ENCODE peak calls at places on chromosomes 5 and 9, in eight cellular contexts. W, M, A, H, N, Z, C and J are unnamed samples.

GRCh38 chr5:153552886-153553285 is 62.4 kb downstream of the GRIA1 start:
- DNase-seq in H (no peak), W (no peak), C (no peak), A (no peak), M (no peak), Z (no peak), N (no peak), J (no peak)

GRCh38 chr5:72955143-72955767 is 586 bp upstream of the FCHO2 start:
- DNase-seq in H (peak), Z (peak), N (no peak), A (peak), C (peak), W (no peak), M (peak), J (no peak)

GRCh38 chr5:123439616-123440153 is 16.5 kb upstream of the CEP120 start:
- DNase-seq in H (no peak), W (no peak), C (no peak), N (no peak), M (no peak), Z (no peak), A (no peak), J (no peak)

GRCh38 chr5:140295414-140295813 is 7.5 kb downstream of the PFDN1 start:
- DNase-seq in Z (no peak), C (no peak), M (no peak), N (no peak), W (peak), H (no peak), A (peak), J (no peak)

GRCh38 chr5:88884435-88884877 is 1.5 kb upstream of the MEF2C start:
- DNase-seq in N (no peak), Z (no peak), A (no peak), W (peak), M (no peak), H (no peak), C (no peak), J (no peak)

GRCh38 chr5:145936401-145937131 is at the start of gene SH3RF2:
- DNase-seq in M (peak), W (peak), C (peak), N (peak), Z (peak), A (peak), H (peak), J (peak)

GRCh38 chr5:56606202-56606601 is 209.1 kb upstream of the MAP3K1 start:
- DNase-seq in H (no peak), M (no peak), A (no peak), Z (no peak), W (no peak), N (no peak), C (no peak), J (no peak)

GRCh38 chr5:73975855-73976254 is 349.9 kb downstream of the ARHGEF28 start:
- DNase-seq in C (no peak), W (no peak), H (no peak), A (no peak), Z (no peak), N (no peak), M (no peak), J (no peak)

GRCh38 chr5:36744678-36745659 is 131.6 kb upstream of the NIPBL start:
- DNase-seq in C (peak), H (peak), M (peak), N (peak), Z (peak), A (peak), W (peak), J (peak)

GRCh38 chr5:140075371-140075770 is 32.3 kb upstream of the NRG2 start:
- DNase-seq in M (no peak), W (peak), A (no peak), H (no peak), N (no peak), Z (no peak), C (no peak), J (no peak)

GRCh38 chr9:20981486-20981885 is 50.0 kb downstream of the HACD4 start:
- DNase-seq in C (no peak), Z (peak), N (no peak), H (no peak), W (peak), M (no peak), A (no peak), J (no peak)

GRCh38 chr5:134543820-134544692 is 18.6 kb downstream of the JADE2 start:
- DNase-seq in W (no peak), C (peak), A (no peak), Z (peak), H (no peak), N (no peak), M (peak), J (no peak)

GRCh38 chr9:107438211-107439030 is 51.1 kb downstream of the KLF4 start:
- DNase-seq in A (peak), C (no peak), N (no peak), M (no peak), H (no peak), Z (no peak), W (no peak), J (no peak)

GRCh38 chr5:27788184-27788583 is 749.8 kb upstream of the CDH9 start:
- DNase-seq in A (no peak), M (no peak), Z (no peak), N (no peak), C (no peak), H (no peak), W (no peak), J (no peak)

GRCh38 chr5:161676109-161676508 is 9.4 kb upstream of the GABRA6 start:
- DNase-seq in H (no peak), N (peak), A (peak), C (no peak), Z (no peak), W (no peak), M (no peak), J (no peak)

GRCh38 chr5:32051796-32052195 is 122.3 kb downstream of the GOLPH3 start:
- DNase-seq in C (no peak), A (peak), H (no peak), W (no peak), M (no peak), Z (no peak), N (no peak), J (no peak)

GRCh38 chr5:52043543-52043942 is 660.3 kb downstream of the ISL1 start:
- DNase-seq in A (no peak), W (no peak), H (no peak), Z (no peak), M (no peak), C (no peak), N (no peak), J (no peak)

GRCh38 chr5:151115272-151115905 is 34.6 kb upstream of the TNIP1 start:
- DNase-seq in A (peak), N (peak), W (peak), H (peak), M (peak), C (peak), Z (peak), J (peak)

GRCh38 chr9:113484258-113484730 is 20.8 kb downstream of the RGS3 start:
- DNase-seq in A (no peak), N (no peak), W (no peak), Z (peak), M (peak), C (peak), H (no peak), J (peak)

GRCh38 chr5:80254767-80255424 is 952 bp downstream of the SERINC5 start:
- DNase-seq in N (no peak), H (peak), Z (no peak), C (no peak), W (peak), A (no peak), M (no peak), J (no peak)

GRCh38 chr9:81526587-81526986 is 162.8 kb downstream of the TLE1 start:
- DNase-seq in W (peak), C (no peak), A (no peak), H (no peak), Z (no peak), M (no peak), N (no peak), J (no peak)

GRCh38 chr5:127875235-127876021 is 172.2 kb downstream of the CCDC192 start:
- DNase-seq in Z (no peak), C (peak), W (peak), H (peak), M (no peak), A (peak), N (peak), J (no peak)

GRCh38 chr9:135506327-135507103 is 6.0 kb downstream of the MRPS2 start:
- DNase-seq in W (no peak), M (peak), N (peak), Z (peak), C (no peak), H (no peak), A (peak), J (peak)

GRCh38 chr5:60415443-60415842 is 284.5 kb downstream of the DEPDC1B start:
- DNase-seq in H (no peak), Z (no peak), W (no peak), M (no peak), C (no peak), A (no peak), N (no peak), J (no peak)

GRCh38 chr5:72767289-72768010 is 49.0 kb upstream of the TNPO1 start:
- DNase-seq in A (peak), Z (no peak), N (no peak), H (no peak), W (peak), M (no peak), C (no peak), J (no peak)

GRCh38 chr9:22142681-22143080 is 133.6 kb upstream of the CDKN2B start:
- DNase-seq in H (no peak), N (no peak), Z (no peak), C (no peak), A (no peak), M (no peak), W (peak), J (no peak)

GRCh38 chr9:134386951-134387831 is 60.9 kb downstream of the RXRA start:
- DNase-seq in Z (no peak), C (no peak), A (no peak), N (no peak), H (no peak), M (no peak), W (peak), J (no peak)

GRCh38 chr5:142861011-142861410 is 90.8 kb downstream of the ARHGAP26 start:
- DNase-seq in A (no peak), M (no peak), Z (no peak), N (no peak), W (no peak), H (no peak), C (no peak), J (no peak)

GRCh38 chr9:98374385-98375051 is 119.1 kb upstream of the TBC1D2 start:
- DNase-seq in W (peak), A (peak), N (no peak), H (no peak), M (no peak), Z (no peak), C (no peak), J (no peak)

GRCh38 chr9:1598270-1598669 is 416.9 kb upstream of the SMARCA2 start:
- DNase-seq in N (no peak), A (no peak), Z (no peak), M (no peak), H (no peak), C (no peak), W (no peak), J (no peak)

GRCh38 chr9:81976351-81976750 is 12.2 kb upstream of the SPATA31D1 start:
- DNase-seq in A (peak), W (no peak), C (no peak), M (no peak), Z (no peak), H (no peak), N (no peak), J (no peak)

GRCh38 chr9:33787839-33788238 is 7.5 kb upstream of the PRSS3 start:
- DNase-seq in Z (no peak), W (no peak), N (no peak), A (no peak), C (peak), M (no peak), H (no peak), J (no peak)

GRCh38 chr9:33785914-33786313 is 9.4 kb upstream of the PRSS3 start:
- DNase-seq in C (no peak), A (peak), Z (no peak), W (peak), M (no peak), N (no peak), H (no peak), J (no peak)

GRCh38 chr9:33778700-33779351 is 16.5 kb upstream of the PRSS3 start:
- DNase-seq in Z (no peak), N (peak), W (peak), C (no peak), M (no peak), A (peak), H (peak), J (no peak)

GRCh38 chr9:33781736-33782135 is 13.6 kb upstream of the PRSS3 start:
- DNase-seq in C (no peak), M (no peak), Z (no peak), W (no peak), A (no peak), H (no peak), N (no peak), J (no peak)

GRCh38 chr9:33782395-33783152 is 12.8 kb upstream of the PRSS3 start:
- DNase-seq in W (peak), C (no peak), A (no peak), N (no peak), Z (no peak), H (no peak), M (no peak), J (no peak)
- H3K27ac ChIP-seq in W (no peak), C (no peak), A (no peak), N (no peak), Z (no peak), H (no peak), M (no peak), J (no peak)

GRCh38 chr9:101027246-101027645 is 1.3 kb upstream of the PLPPR1 start:
- DNase-seq in W (no peak), H (no peak), Z (no peak), N (no peak), A (no peak), C (no peak), M (no peak), J (no peak)

GRCh38 chr9:101030022-101030391 is 1.5 kb downstream of the PLPPR1 start:
- DNase-seq in H (no peak), Z (no peak), M (no peak), A (no peak), N (no peak), C (no peak), W (no peak), J (no peak)

GRCh38 chr9:101027733-101028345 is 688 bp upstream of the PLPPR1 start:
- DNase-seq in W (no peak), H (no peak), N (peak), C (no peak), A (no peak), Z (no peak), M (no peak), J (no peak)

GRCh38 chr9:101029300-101030021 is 934 bp downstream of the PLPPR1 start:
- DNase-seq in C (no peak), Z (no peak), W (no peak), M (no peak), H (no peak), N (peak), A (peak), J (no peak)

DNA sequence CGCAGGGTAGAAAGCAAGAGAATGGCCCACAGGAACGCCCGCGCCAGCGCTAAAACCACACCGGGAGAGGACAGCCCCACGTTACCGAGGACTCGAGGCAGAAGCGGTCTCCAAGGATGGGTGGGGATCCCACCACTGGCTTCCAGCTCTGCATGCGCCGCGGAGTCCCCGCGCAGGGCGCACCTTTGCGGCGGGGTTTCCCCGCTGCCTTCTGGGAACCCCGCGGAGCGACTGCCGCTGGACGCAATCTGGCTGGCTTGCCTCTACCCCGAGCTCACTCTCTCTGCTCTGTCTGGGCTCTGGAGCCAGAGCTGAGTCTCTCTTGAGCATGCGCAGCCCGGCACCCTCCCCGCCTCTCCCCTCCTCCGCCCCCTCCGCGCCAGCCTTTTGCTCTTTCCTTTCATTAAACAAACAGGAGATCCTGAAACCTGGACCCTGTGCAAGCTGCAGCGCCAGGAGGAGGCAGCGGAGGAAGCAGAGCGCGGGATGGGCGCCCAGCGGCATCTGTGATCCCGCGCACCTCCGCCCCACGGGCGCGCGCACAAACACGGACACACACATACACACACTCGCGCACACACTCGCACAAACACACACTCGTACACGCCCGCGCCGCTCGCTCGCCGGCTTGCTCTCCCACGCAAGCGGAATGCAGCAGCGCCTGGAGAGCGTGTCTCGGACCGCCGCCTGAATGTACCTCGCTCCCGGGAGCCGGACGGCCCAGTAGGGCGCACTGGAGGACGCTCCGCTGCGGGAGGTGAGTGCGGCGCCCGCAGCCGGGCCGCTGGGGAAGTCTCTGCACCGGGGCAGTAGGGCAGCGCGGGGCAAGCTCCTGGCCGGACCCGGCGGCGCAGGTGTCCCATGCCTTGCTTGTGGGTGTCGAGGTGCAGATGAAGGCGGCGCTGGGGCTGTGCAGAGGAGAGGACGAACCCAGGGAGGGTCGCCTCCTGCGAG is at the start of gene PLPPR1:
- DNase-seq in W (peak), N (peak), H (no peak), A (peak), C (peak), Z (peak), M (peak), J (no peak)
- H3K4me3 ChIP-seq in W (peak), N (peak), H (no peak), A (peak), C (peak), Z (peak), M (peak), J (peak)

DNA sequence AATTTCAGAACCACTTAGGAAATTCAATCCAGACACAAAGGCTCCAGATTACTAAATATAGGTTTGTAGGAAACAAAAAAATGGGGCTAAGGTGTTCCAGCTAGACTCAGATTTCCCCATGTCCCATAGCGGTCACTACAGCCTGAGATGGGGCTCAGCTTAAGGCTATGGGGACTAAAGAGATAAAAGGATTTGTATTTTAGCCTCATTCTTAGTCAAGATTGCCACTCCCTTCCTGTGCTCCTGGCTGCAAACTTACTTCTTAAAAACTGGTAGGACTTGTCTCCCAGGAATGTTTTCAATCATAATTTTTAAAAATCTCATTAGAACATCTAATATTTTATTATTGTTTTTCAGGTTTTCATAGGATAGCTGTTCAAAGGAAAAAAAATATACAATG is 253.8 kb upstream of the DAB2 start:
- DNase-seq in Z (no peak), N (no peak), C (no peak), H (no peak), M (no peak), W (no peak), A (no peak), J (no peak)
- H3K27ac ChIP-seq in Z (no peak), N (no peak), C (no peak), H (no peak), M (no peak), W (no peak), A (no peak), J (no peak)

GRCh38 chr9:70924380-70924779 is 197.0 kb downstream of the TRPM3 start:
- DNase-seq in W (peak), A (no peak), M (no peak), C (no peak), H (no peak), N (no peak), Z (no peak), J (no peak)
- H3K4me3 ChIP-seq in W (peak), A (no peak), M (peak), C (peak), H (no peak), N (no peak), Z (no peak), J (peak)

GRCh38 chr9:34663296-34663590 is 786 bp upstream of the CCL27 start:
- DNase-seq in N (no peak), Z (no peak), H (peak), M (no peak), W (no peak), C (no peak), A (no peak), J (no peak)

GRCh38 chr9:34665381-34666250 is 3.2 kb upstream of the CCL27 start:
- DNase-seq in Z (peak), A (peak), N (peak), C (peak), H (peak), W (peak), M (peak), J (peak)

GRCh38 chr9:34664281-34665108 is 2.0 kb upstream of the CCL27 start:
- DNase-seq in H (peak), Z (peak), M (peak), C (peak), W (peak), N (peak), A (peak), J (peak)

GRCh38 chr9:34662544-34663295 is at the start of gene CCL27:
- DNase-seq in W (no peak), N (no peak), C (no peak), M (no peak), H (no peak), Z (no peak), A (no peak), J (no peak)

GRCh38 chr9:34665109-34665380 is 2.6 kb upstream of the CCL27 start:
- DNase-seq in Z (no peak), C (no peak), H (no peak), M (no peak), N (no peak), W (no peak), A (no peak), J (no peak)
- H3K27ac ChIP-seq in Z (peak), C (peak), H (peak), M (peak), N (no peak), W (peak), A (no peak), J (peak)